ENCODE peak calls at places on chromosome 15, in five cellular contexts. Q is tibial nerve, W is adrenal gland, T is IMR-90, N is stomach. O is an unnamed sample.

GRCh38 chr15:77461486-77461885 is 40.8 kb downstream of the HMG20A start:
- DNase-seq in T (peak; percentile 67), N (no peak), W (no peak), Q (no peak), O (no peak)

GRCh38 chr15:68990755-68991500 is 23.6 kb upstream of the NOX5 start:
- DNase-seq in Q (no peak), N (no peak), T (no peak), W (no peak), O (no peak)

GRCh38 chr15:70132571-70132970 is 34.9 kb upstream of the TLE3 start:
- DNase-seq in W (no peak), T (no peak), Q (no peak), N (no peak), O (no peak)

GRCh38 chr15:69758810-69759410 is 306.3 kb downstream of the RPLP1 start:
- DNase-seq in Q (no peak), N (peak; percentile 64), T (peak; percentile 62), W (peak; percentile 24), O (peak; percentile 25)

GRCh38 chr15:27796405-27797085 is 302.6 kb downstream of the OCA2 start:
- DNase-seq in W (no peak), N (no peak), Q (no peak), T (no peak), O (no peak)

GRCh38 chr15:35210370-35210769 is 125.3 kb upstream of the NANOGP8 start:
- DNase-seq in N (no peak), T (no peak), W (no peak), Q (no peak), O (no peak)

GRCh38 chr15:98025237-98025636 is 64.7 kb downstream of the ARRDC4 start:
- DNase-seq in N (no peak), Q (no peak), W (no peak), T (peak; percentile 0), O (no peak)

GRCh38 chr15:61983087-61983486 is 77.2 kb downstream of the VPS13C start:
- DNase-seq in N (no peak), W (no peak), T (no peak), Q (no peak), O (no peak)

GRCh38 chr15:95174880-95175279 is 943.5 kb downstream of the MCTP2 start:
- DNase-seq in Q (no peak), T (no peak), N (no peak), W (no peak), O (no peak)

GRCh38 chr15:59292393-59292792 is 80.3 kb downstream of the MYO1E start:
- DNase-seq in N (no peak), Q (no peak), W (no peak), T (peak; percentile 51), O (peak; percentile 58)

GRCh38 chr15:77713281-77713680 is 80.6 kb upstream of the LINGO1 start:
- DNase-seq in Q (no peak), T (no peak), W (no peak), N (no peak), O (no peak)

GRCh38 chr15:60118146-60118545 is 114.0 kb downstream of the FOXB1 start:
- DNase-seq in W (no peak), N (no peak), Q (no peak), T (no peak), O (no peak)

GRCh38 chr15:45457641-45458539 is 64.7 kb downstream of the SLC30A4 start:
- DNase-seq in N (peak; percentile 75), T (peak; percentile 77), W (peak; percentile 92), Q (peak; percentile 30), O (peak; percentile 62)

GRCh38 chr15:51223771-51224229 is 114.6 kb downstream of the CYP19A1 start:
- DNase-seq in Q (no peak), T (peak; percentile 66), W (no peak), N (no peak), O (peak; percentile 49)

GRCh38 chr15:98286831-98287230 is 326.3 kb downstream of the ARRDC4 start:
- DNase-seq in T (no peak), W (no peak), N (no peak), Q (no peak), O (no peak)

GRCh38 chr15:23083115-23083514 is 43.7 kb upstream of the TUBGCP5 start:
- DNase-seq in Q (no peak), N (no peak), T (no peak), W (no peak), O (no peak)

GRCh38 chr15:97961067-97961954 is 808 bp downstream of the ARRDC4 start:
- DNase-seq in N (peak; percentile 53), T (peak; percentile 4), W (peak; percentile 70), Q (no peak), O (peak; percentile 54)

GRCh38 chr15:85607842-85608241 is 186.9 kb downstream of the KLHL25 start:
- DNase-seq in N (no peak), W (no peak), Q (no peak), T (peak; percentile 93), O (no peak)

GRCh38 chr15:94602771-94603474 is 371.6 kb downstream of the MCTP2 start:
- DNase-seq in Q (no peak), T (no peak), N (no peak), W (no peak), O (no peak)

GRCh38 chr15:68228971-68229385 is 550 bp downstream of the CLN6 start:
- DNase-seq in Q (no peak), W (no peak), T (peak; percentile 9), N (no peak), O (no peak)

GRCh38 chr15:34239151-34239761 is 14.4 kb downstream of the EMC4 start:
- DNase-seq in N (no peak), Q (no peak), W (peak; percentile 33), T (peak; percentile 91), O (no peak)

GRCh38 chr15:71780349-71780976 is 29.9 kb upstream of the NR2E3 start:
- DNase-seq in W (peak; percentile 35), N (no peak), T (peak; percentile 66), Q (no peak), O (no peak)

GRCh38 chr15:27768731-27769510 is 330.2 kb downstream of the OCA2 start:
- DNase-seq in N (no peak), W (no peak), T (no peak), Q (no peak), O (no peak)

GRCh38 chr15:78241017-78241416 is 6.7 kb upstream of the ACSBG1 start:
- DNase-seq in W (peak; percentile 94), N (peak; percentile 91), T (peak; percentile 59), Q (peak; percentile 81), O (peak; percentile 86)

GRCh38 chr15:75037685-75038084 is 14.3 kb downstream of the PPCDC start:
- DNase-seq in W (no peak), Q (no peak), T (no peak), N (no peak), O (no peak)

GRCh38 chr15:100926971-100927756 is 8.0 kb downstream of the LRRK1 start:
- DNase-seq in Q (no peak), W (no peak), T (no peak), N (no peak), O (no peak)

GRCh38 chr15:83526319-83526718 is 79.2 kb downstream of the SH3GL3 start:
- DNase-seq in W (no peak), N (no peak), T (no peak), Q (no peak), O (no peak)

GRCh38 chr15:77836116-77836798 is 203.5 kb upstream of the LINGO1 start:
- DNase-seq in N (no peak), W (no peak), Q (no peak), T (peak; percentile 27), O (no peak)

GRCh38 chr15:90890839-90891238 is 6.5 kb downstream of the FES start:
- DNase-seq in N (no peak), Q (no peak), W (no peak), T (no peak), O (no peak)
- H3K36me3 ChIP-seq in N (peaks cover 75% of the 10 kb centered on the region), Q (peaks cover 7% of the 10 kb centered on the region), W (no peaks in the 10 kb centered on the region), T (peaks cover 28% of the 10 kb centered on the region), O (no peaks in the 10 kb centered on the region)

GRCh38 chr15:96344706-96345559 is 14.4 kb downstream of the NR2F2 start:
- DNase-seq in N (no peak), Q (no peak), T (no peak), W (no peak), O (no peak)

GRCh38 chr15:96347181-96348111 is 16.9 kb downstream of the NR2F2 start:
- DNase-seq in W (no peak), N (no peak), Q (no peak), T (no peak), O (no peak)

GRCh38 chr15:96344120-96344705 is 13.7 kb downstream of the NR2F2 start:
- DNase-seq in Q (no peak), N (no peak), W (no peak), T (no peak), O (no peak)

GRCh38 chr15:96346409-96346808 is 15.9 kb downstream of the NR2F2 start:
- DNase-seq in T (no peak), W (no peak), N (no peak), Q (no peak), O (no peak)

GRCh38 chr15:96345560-96346389 is 15.3 kb downstream of the NR2F2 start:
- DNase-seq in W (peak; percentile 89), Q (peak; percentile 87), T (peak; percentile 83), N (peak; percentile 72), O (no peak)
- H3K4me1 ChIP-seq in W (no peaks in the 10 kb centered on the region), Q (no peaks in the 10 kb centered on the region), T (peaks cover 49% of the 10 kb centered on the region), N (peaks cover 59% of the 10 kb centered on the region), O (no peaks in the 10 kb centered on the region)

DNA sequence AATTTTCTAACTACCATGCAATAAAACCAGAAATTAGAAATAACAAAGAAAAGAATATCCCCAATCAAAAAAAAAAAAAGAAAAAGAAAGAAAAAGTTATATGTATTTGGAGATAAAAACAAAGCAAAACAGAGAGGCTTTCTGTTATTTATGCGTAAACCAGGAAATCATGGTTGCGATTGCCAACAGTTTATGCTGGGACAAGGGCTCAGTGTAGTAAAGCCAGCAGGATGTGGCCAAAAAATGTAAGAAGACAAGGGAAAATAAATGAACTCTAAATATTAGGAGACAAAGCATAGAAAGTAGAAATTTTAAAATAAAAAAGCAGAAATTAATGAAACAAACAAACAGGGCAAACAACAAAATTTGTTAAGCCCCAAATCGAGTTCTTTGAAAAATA is 27.2 kb upstream of the GOLGA8J start:
- DNase-seq in N (no peak), Q (no peak), T (no peak), W (no peak), O (no peak)
- TF ChIP-seq POLR2A in N (no peak), Q (no peak), T (no peak), W (no peak), O (no peak)

GRCh38 chr15:73575636-73576247 is 57.4 kb downstream of the NPTN start:
- DNase-seq in T (peak; percentile 58), W (no peak), N (peak; percentile 78), Q (no peak), O (peak; percentile 63)
- H3K36me3 ChIP-seq in T (peaks cover 33% of the 10 kb centered on the region), W (no peaks in the 10 kb centered on the region), N (peaks cover 77% of the 10 kb centered on the region), Q (no peaks in the 10 kb centered on the region), O (no peaks in the 10 kb centered on the region)

DNA sequence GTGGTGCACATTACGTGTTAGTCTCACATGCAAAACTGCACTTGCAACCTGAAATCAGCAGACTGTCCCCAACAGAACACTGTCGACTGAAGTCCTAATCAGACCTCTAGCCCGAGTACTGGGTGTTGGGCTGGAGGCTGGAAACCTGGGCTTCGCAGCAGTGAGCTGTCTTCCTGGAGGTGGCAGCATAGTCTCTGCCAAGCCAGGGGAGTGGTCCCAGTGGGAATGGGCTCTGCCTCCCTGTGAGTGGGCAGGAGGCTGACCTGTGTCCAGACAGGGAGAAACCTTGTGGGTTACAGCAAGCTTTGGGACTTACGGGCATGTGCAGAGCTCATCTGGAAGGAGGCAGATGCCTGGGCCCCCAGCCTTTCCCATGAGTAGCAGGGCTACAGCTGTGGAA is 38.2 kb upstream of the MYZAP start:
- DNase-seq in T (no peak), Q (no peak), N (no peak), W (no peak), O (no peak)
- H3K4me1 ChIP-seq in T (peaks cover 8% of the 10 kb centered on the region), Q (no peaks in the 10 kb centered on the region), N (peaks cover 55% of the 10 kb centered on the region), W (no peaks in the 10 kb centered on the region), O (no peaks in the 10 kb centered on the region)